ENCODE peak calls at places on chromosomes 5 and 9, in ten cellular contexts. L, G, Y, R, H, O, Q, K, I and U are unnamed samples.

GRCh38 chr9:26205316-26205715 is 527.1 kb upstream of the TUSC1 start:
- DNase-seq in I (no peak), O (no peak), R (no peak), L (no peak), H (no peak), G (no peak), K (no peak), Y (no peak), Q (no peak), U (no peak)

GRCh38 chr9:126844085-126844484 is 16.4 kb upstream of the ZBTB34 start:
- DNase-seq in I (no peak), R (peak), Y (peak), L (peak), Q (no peak), K (no peak), G (no peak), O (peak), H (peak), U (no peak)

GRCh38 chr5:178117911-178118310 is 4.6 kb downstream of the N4BP3 start:
- DNase-seq in H (no peak), O (no peak), R (no peak), L (no peak), I (no peak), Q (no peak), Y (no peak), G (no peak), K (no peak), U (no peak)

GRCh38 chr5:60287174-60287771 is 393.7 kb upstream of the PDE4D start:
- DNase-seq in L (peak), G (peak), K (no peak), Q (no peak), Y (peak), H (peak), R (peak), I (peak), O (peak), U (peak)

GRCh38 chr5:131353991-131354390 is 90.1 kb downstream of the CDC42SE2 start:
- DNase-seq in L (no peak), O (no peak), Q (no peak), K (no peak), Y (no peak), G (no peak), R (no peak), H (no peak), I (no peak), U (no peak)

GRCh38 chr9:130445268-130445983 is 665 bp downstream of the ASS1 start:
- DNase-seq in Y (peak), L (peak), R (no peak), Q (no peak), H (no peak), I (no peak), O (peak), G (no peak), K (no peak), U (no peak)

GRCh38 chr9:132166599-132166998 is 4.7 kb downstream of the NTNG2 start:
- DNase-seq in Y (peak), R (no peak), G (no peak), L (no peak), Q (no peak), K (no peak), H (no peak), I (no peak), O (no peak), U (no peak)

GRCh38 chr5:112146323-112146848 is 272.7 kb downstream of the EPB41L4A start:
- DNase-seq in G (peak), K (no peak), O (peak), I (no peak), R (no peak), Q (no peak), Y (peak), H (no peak), L (peak), U (peak)

GRCh38 chr9:127917603-127918002 is 762 bp upstream of the ST6GALNAC4 start:
- DNase-seq in K (no peak), H (no peak), Y (no peak), Q (no peak), R (no peak), I (no peak), L (no peak), O (no peak), G (no peak), U (no peak)

GRCh38 chr9:122812736-122813135 is 12.8 kb downstream of the OR1K1 start:
- DNase-seq in L (no peak), I (no peak), K (no peak), O (no peak), Q (no peak), H (no peak), G (no peak), Y (no peak), R (no peak), U (no peak)

GRCh38 chr5:143064207-143064606 is 294.0 kb downstream of the ARHGAP26 start:
- DNase-seq in L (no peak), I (no peak), K (no peak), G (no peak), Y (peak), R (no peak), O (peak), Q (no peak), H (peak), U (peak)

GRCh38 chr5:127409236-127409921 is 108.1 kb upstream of the PRRC1 start:
- DNase-seq in Y (no peak), O (no peak), H (peak), R (no peak), I (no peak), Q (no peak), G (no peak), L (no peak), K (no peak), U (no peak)

GRCh38 chr5:157571357-157571827 is 4.2 kb downstream of the ADAM19 start:
- DNase-seq in O (no peak), K (no peak), Q (no peak), R (peak), G (peak), H (peak), I (no peak), L (no peak), Y (no peak), U (no peak)

GRCh38 chr5:138905541-138905940 is 30.4 kb upstream of the LRRTM2 start:
- DNase-seq in Q (no peak), H (no peak), I (no peak), G (no peak), O (no peak), K (no peak), R (peak), L (peak), Y (peak), U (no peak)

GRCh38 chr5:79935992-79936643 is 54.9 kb downstream of the MTX3 start:
- DNase-seq in H (no peak), L (peak), Q (no peak), R (no peak), O (no peak), K (no peak), G (no peak), Y (peak), I (no peak), U (no peak)

GRCh38 chr5:76547242-76547890 is 75.8 kb downstream of the F2RL2 start:
- DNase-seq in O (no peak), I (no peak), L (no peak), K (no peak), Q (peak), G (peak), Y (peak), H (peak), R (no peak), U (peak)

GRCh38 chr5:6868170-6868569 is 154.9 kb downstream of the TENT4A start:
- DNase-seq in K (no peak), G (no peak), O (no peak), L (no peak), I (no peak), Q (no peak), R (no peak), H (peak), Y (no peak), U (no peak)

GRCh38 chr5:9173281-9174048 is 372.4 kb downstream of the SEMA5A start:
- DNase-seq in G (no peak), O (peak), K (no peak), L (peak), I (no peak), Q (no peak), H (no peak), R (no peak), Y (peak), U (no peak)

GRCh38 chr5:82018462-82018861 is 46.6 kb downstream of the ATG10 start:
- DNase-seq in O (no peak), G (no peak), K (no peak), R (no peak), L (no peak), Q (no peak), I (peak), Y (no peak), H (peak), U (no peak)

GRCh38 chr5:174609116-174609515 is 115.3 kb upstream of the MSX2 start:
- DNase-seq in L (no peak), G (no peak), H (no peak), I (no peak), O (no peak), Q (no peak), R (no peak), K (no peak), Y (no peak), U (no peak)

GRCh38 chr9:114810614-114811013 is 4.8 kb upstream of the TNFSF15 start:
- DNase-seq in K (no peak), G (no peak), L (no peak), O (no peak), R (no peak), Y (no peak), H (no peak), Q (no peak), I (no peak), U (no peak)

GRCh38 chr5:84286662-84287061 is 98.0 kb downstream of the EDIL3 start:
- DNase-seq in H (no peak), R (no peak), O (no peak), K (no peak), G (no peak), I (no peak), L (no peak), Y (no peak), Q (no peak), U (no peak)

GRCh38 chr5:74198156-74198555 is 442.4 kb downstream of the ENC1 start:
- DNase-seq in Q (no peak), L (no peak), I (no peak), G (no peak), K (no peak), Y (no peak), R (no peak), H (no peak), O (no peak), U (no peak)

GRCh38 chr9:136087741-136088480 is 7.2 kb downstream of the NACC2 start:
- DNase-seq in R (no peak), Q (no peak), Y (no peak), I (no peak), H (no peak), G (peak), L (no peak), O (no peak), K (no peak), U (no peak)

GRCh38 chr5:159286420-159287035 is 23.4 kb downstream of the UBLCP1 start:
- DNase-seq in Q (peak), Y (peak), G (no peak), H (peak), L (peak), R (no peak), I (no peak), K (no peak), O (peak), U (no peak)

GRCh38 chr9:79686381-79687130 is 114.8 kb downstream of the TLE4 start:
- DNase-seq in Y (peak), G (no peak), O (peak), K (no peak), Q (no peak), L (peak), I (no peak), R (peak), H (no peak), U (no peak)

GRCh38 chr9:113409481-113409880 is 994 bp downstream of the POLE3 start:
- DNase-seq in R (no peak), L (no peak), I (no peak), O (no peak), G (no peak), Y (no peak), Q (no peak), H (no peak), K (no peak), U (no peak)

GRCh38 chr5:38853753-38854470 is 8.1 kb downstream of the OSMR start:
- DNase-seq in H (no peak), Q (no peak), L (peak), O (peak), I (no peak), R (peak), G (no peak), Y (peak), K (no peak), U (peak)

GRCh38 chr9:68978054-68978453 is 35.9 kb downstream of the PRKACG start:
- DNase-seq in I (no peak), O (no peak), K (no peak), G (no peak), Y (no peak), R (no peak), H (no peak), Q (no peak), L (no peak), U (no peak)

GRCh38 chr9:114235113-114235589 is 79.8 kb downstream of the COL27A1 start:
- DNase-seq in H (no peak), Y (no peak), I (no peak), K (no peak), O (no peak), R (no peak), G (no peak), Q (no peak), L (no peak), U (no peak)

GRCh38 chr5:96861044-96861443 is 15.3 kb upstream of the ERAP2 start:
- DNase-seq in G (no peak), Y (no peak), K (peak), L (no peak), O (no peak), I (no peak), Q (no peak), H (no peak), R (no peak), U (no peak)

GRCh38 chr5:59193616-59194319 is 610.9 kb downstream of the RAB3C start:
- DNase-seq in I (no peak), H (no peak), Q (no peak), R (peak), Y (peak), K (no peak), L (peak), O (peak), G (no peak), U (peak)

GRCh38 chr9:112786834-112787520 is 36.4 kb downstream of the SNX30 start:
- DNase-seq in L (no peak), Y (no peak), G (no peak), K (no peak), Q (no peak), O (peak), H (no peak), I (no peak), R (no peak), U (no peak)

GRCh38 chr9:34546102-34546833 is 23.5 kb upstream of the ENHO start:
- DNase-seq in Y (no peak), R (no peak), L (no peak), K (no peak), I (no peak), O (no peak), G (no peak), H (no peak), Q (no peak), U (no peak)